ENCODE peak calls at places on chromosome 7, in four cellular contexts. L is pancreas, R is ovary, M is IMR-90. B is an unnamed sample.

GRCh38 chr7:103851357-103851756 is 138.1 kb downstream of the RELN start:
- DNase-seq in R (no peak), M (peak; percentile 53), L (no peak), B (no peak)

GRCh38 chr7:97145068-97145467 is 27.6 kb downstream of the SDHAF3 start:
- DNase-seq in R (no peak), L (no peak), M (peak; percentile 52), B (no peak)

GRCh38 chr7:87318741-87319140 is 26.7 kb upstream of the CROT start:
- DNase-seq in L (no peak), M (no peak), R (no peak), B (no peak)

GRCh38 chr7:149729983-149730801 is 43.2 kb downstream of the ZNF467 start:
- DNase-seq in R (no peak), L (no peak), M (no peak), B (no peak)

GRCh38 chr7:111438369-111439289 is 123.7 kb downstream of the IMMP2L start:
- DNase-seq in R (no peak), L (no peak), M (peak; percentile 84), B (no peak)

GRCh38 chr7:111104710-111105109 is 13.8 kb downstream of the LRRN3 start:
- DNase-seq in M (no peak), L (no peak), R (no peak), B (no peak)

GRCh38 chr7:40793132-40793531 is 658.3 kb downstream of the SUGCT start:
- DNase-seq in L (no peak), M (peak; percentile 38), R (no peak), B (no peak)

GRCh38 chr7:5693529-5693928 is 87.9 kb downstream of the RNF216 start:
- DNase-seq in M (peak; percentile 76), R (no peak), L (no peak), B (peak; percentile 56)

GRCh38 chr7:148156248-148156647 is 434.3 kb upstream of the C7orf33 start:
- DNase-seq in M (peak; percentile 1), L (no peak), R (no peak), B (no peak)

GRCh38 chr7:127713758-127714157 is 61.8 kb downstream of the SND1 start:
- DNase-seq in L (no peak), M (no peak), R (no peak), B (no peak)
- H3K27ac ChIP-seq in L (no peak overlapping the region), M (no peak overlapping the region), R (no peak overlapping the region), B (peak overlapping the region; percentile 16)

GRCh38 chr7:19114591-19114855 is 2.9 kb downstream of the TWIST1 start:
- DNase-seq in M (peak; percentile 66), L (no peak), R (no peak), B (no peak)

GRCh38 chr7:19113855-19114590 is 3.4 kb downstream of the TWIST1 start:
- DNase-seq in M (peak; percentile 66), L (no peak), R (no peak), B (no peak)

GRCh38 chr7:19117081-19117869 is at the start of gene TWIST1:
- DNase-seq in L (peak; percentile 24), R (peak; percentile 46), M (peak; percentile 94), B (no peak)

GRCh38 chr7:19117870-19118608 is 603 bp upstream of the TWIST1 start:
- DNase-seq in R (no peak), M (peak; percentile 21), L (peak; percentile 14), B (no peak)

GRCh38 chr7:19116121-19117080 is 1.0 kb downstream of the TWIST1 start:
- DNase-seq in L (peak; percentile 16), M (peak; percentile 50), R (no peak), B (no peak)
- H3K9me3 ChIP-seq in L (no peaks in the 10 kb centered on the region), M (no peaks in the 10 kb centered on the region), R (no peaks in the 10 kb centered on the region), B (no peaks in the 10 kb centered on the region)

GRCh38 chr7:886626-887487 is 10.5 kb downstream of the GET4 start:
- DNase-seq in M (no peak), R (no peak), L (peak; percentile 42), B (no peak)
- H3K27ac ChIP-seq in M (no peak overlapping the region), R (no peak overlapping the region), L (no peak overlapping the region), B (peak overlapping the region; percentile 22)

DNA sequence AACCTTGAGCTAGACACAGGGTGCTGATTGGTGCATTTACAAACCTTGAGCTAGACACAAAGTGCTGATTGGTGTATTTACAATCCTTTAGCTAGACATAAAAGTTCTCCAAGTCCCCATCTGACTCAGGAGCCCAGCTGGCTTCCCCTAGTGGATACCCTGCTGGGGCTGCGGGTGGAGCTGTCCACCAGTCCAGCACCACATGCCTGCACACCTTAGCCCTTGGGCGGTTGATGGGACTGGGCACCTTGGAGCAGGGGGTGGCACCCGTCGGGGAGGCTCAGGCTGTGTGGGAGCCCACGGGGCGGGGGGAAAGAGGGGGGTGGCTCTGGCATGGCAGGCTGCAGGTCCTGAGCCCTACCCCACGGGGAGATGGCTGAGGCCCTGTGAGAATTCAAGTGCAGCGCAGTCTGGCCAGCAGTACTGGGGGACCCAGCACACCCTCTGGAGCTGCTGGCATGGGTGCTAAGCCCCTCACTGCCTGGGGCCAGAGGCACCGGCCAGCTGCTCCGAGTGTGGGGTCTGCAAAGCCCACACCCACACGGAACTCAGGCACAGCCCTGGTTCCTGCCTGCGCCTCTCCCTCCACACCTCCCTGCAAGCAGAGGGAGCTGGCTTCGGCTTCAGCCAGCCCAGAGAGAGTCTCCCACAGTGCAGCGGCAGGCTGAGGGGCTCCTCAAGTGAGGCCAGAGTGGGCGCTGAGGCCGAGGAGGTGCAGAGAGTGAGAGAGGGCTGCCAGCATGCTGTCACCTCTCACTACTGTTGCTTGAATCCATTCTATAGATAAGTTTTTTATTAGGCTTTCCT is 369.8 kb upstream of the SMIM30 start:
- DNase-seq in R (no peak), L (no peak), M (no peak), B (no peak)
- H3K9me3 ChIP-seq in R (no peaks in the 10 kb centered on the region), L (no peaks in the 10 kb centered on the region), M (peaks cover 2% of the 10 kb centered on the region), B (no peaks in the 10 kb centered on the region)

GRCh38 chr7:150781016-150781415 is 19.1 kb downstream of the TMEM176B start:
- DNase-seq in L (no peak), M (peak; percentile 81), R (no peak), B (no peak)
- H3K27ac ChIP-seq in L (peak overlapping the region; percentile 33), M (peak overlapping the region; percentile 100), R (no peak overlapping the region), B (no peak overlapping the region)

DNA sequence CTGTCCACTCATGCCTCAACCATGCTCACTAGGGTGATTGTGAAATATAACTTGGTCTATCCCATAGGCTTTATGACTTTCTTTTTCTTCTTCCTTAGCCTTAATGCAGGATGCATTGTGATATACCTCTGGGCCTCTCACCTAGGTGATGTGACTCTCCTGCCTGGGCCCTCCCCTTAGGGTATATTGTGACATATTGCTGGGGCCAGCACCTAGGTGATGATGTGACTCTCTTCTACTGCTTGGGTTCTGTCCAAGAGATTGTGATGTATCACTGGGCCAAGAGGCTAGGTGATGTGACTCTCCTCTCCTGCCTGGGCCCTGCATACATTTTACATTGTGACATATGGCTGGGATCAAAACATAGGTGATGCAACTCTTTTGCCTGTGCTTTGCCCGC is 14.7 kb upstream of the ZNF107 start:
- DNase-seq in M (no peak), R (no peak), L (no peak), B (no peak)
- H3K9me3 ChIP-seq in M (peaks cover 11% of the 10 kb centered on the region), R (no peaks in the 10 kb centered on the region), L (no peaks in the 10 kb centered on the region), B (no peaks in the 10 kb centered on the region)

GRCh38 chr7:17660116-17660515 is 280.2 kb downstream of the SNX13 start:
- DNase-seq in R (no peak), M (peak; percentile 89), L (no peak), B (no peak)

GRCh38 chr7:17651926-17652385 is 288.3 kb downstream of the SNX13 start:
- DNase-seq in L (no peak), M (peak; percentile 90), R (peak; percentile 46), B (no peak)

GRCh38 chr7:17651296-17651695 is 289.0 kb downstream of the SNX13 start:
- DNase-seq in L (no peak), R (no peak), M (peak; percentile 8), B (no peak)

GRCh38 chr7:17659126-17659525 is 281.2 kb downstream of the SNX13 start:
- DNase-seq in R (no peak), M (no peak), L (no peak), B (no peak)

GRCh38 chr7:17654940-17655339 is 285.4 kb downstream of the SNX13 start:
- DNase-seq in R (no peak), L (no peak), M (peak; percentile 16), B (no peak)
- H3K27ac ChIP-seq in R (no peak overlapping the region), L (no peak overlapping the region), M (no peak overlapping the region), B (no peak overlapping the region)

DNA sequence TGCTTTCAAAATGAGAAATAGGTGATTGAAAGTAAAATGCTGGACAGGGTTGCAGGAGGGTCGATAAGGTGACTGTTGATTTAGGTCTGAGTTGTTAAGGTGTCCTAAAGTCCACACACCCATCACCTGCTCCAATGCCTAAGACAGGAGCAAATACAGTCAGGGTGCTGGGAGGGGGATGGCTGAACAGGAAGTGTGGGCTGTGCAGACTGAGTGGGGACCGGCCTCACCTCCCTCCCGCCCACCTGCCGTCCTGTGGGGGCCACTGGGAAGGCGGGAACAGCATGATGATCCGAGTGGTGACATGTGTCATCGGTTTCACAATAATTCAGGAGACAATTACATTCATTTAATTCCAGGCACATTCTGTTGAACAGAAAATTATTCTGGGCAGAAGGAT is 260.8 kb downstream of the DNAJB6 start:
- DNase-seq in R (no peak), M (no peak), L (no peak), B (no peak)
- H3K9me3 ChIP-seq in R (no peaks in the 10 kb centered on the region), M (peaks cover 50% of the 10 kb centered on the region), L (no peaks in the 10 kb centered on the region), B (no peaks in the 10 kb centered on the region)